ENCODE peak calls at places on chromosome 10, in ten cellular contexts. I is stimulated activated CD8-positive, alpha-beta memory T cell treated with anti-CD3 and anti-CD28 coated beads, Interleukin-7, amount 100 ng/mL, for 24 hours; E is AG04450; U is NCI-H460; H is GM18507; K is activated T-cell treated with anti-CD3 and anti-CD28 coated beads, Interleukin-2, amount 50 U/mL, for 1 hour; X is astrocyte; B is activated naive CD4-positive, alpha-beta T cell; P is NCI-H2107; W is stimulated activated CD4-positive, alpha-beta T cell treated with anti-CD3 and anti-CD28 coated beads, Interleukin-1b, Interleukin-23, amount 100 ng/mL, for 24 hours. D is an unnamed sample.

GRCh38 chr10:93680414-93681047 is 21.9 kb downstream of the FRA10AC1 start:
- DNase-seq in I (no peak), E (no peak), U (peak), H (no peak), K (no peak), X (peak), B (no peak), P (no peak), W (no peak), D (no peak)

GRCh38 chr10:86366033-86366901 is at the start of gene GRID1:
- DNase-seq in I (no peak), E (no peak), U (no peak), H (no peak), K (peak), X (no peak), B (no peak), P (no peak), W (no peak), D (peak)

GRCh38 chr10:13984647-13985155 is 346.0 kb downstream of the FRMD4A start:
- DNase-seq in I (no peak), E (peak), U (no peak), H (no peak), K (no peak), X (peak), B (no peak), P (no peak), W (no peak), D (peak)

GRCh38 chr10:6080417-6080973 is 8.3 kb upstream of the RBM17 start:
- DNase-seq in I (no peak), E (no peak), U (no peak), H (no peak), K (no peak), X (no peak), B (no peak), P (no peak), W (no peak), D (no peak)

GRCh38 chr10:18099420-18099819 is 40.8 kb upstream of the CACNB2 start:
- DNase-seq in I (no peak), E (no peak), U (no peak), H (no peak), K (no peak), X (peak), B (no peak), P (no peak), W (no peak), D (no peak)

GRCh38 chr10:11178606-11179221 is 161.0 kb downstream of the CELF2 start:
- DNase-seq in I (peak), E (no peak), U (no peak), H (peak), K (peak), X (peak), B (peak), P (no peak), W (peak), D (no peak)

GRCh38 chr10:26199841-26200240 is 16.7 kb upstream of the GAD2 start:
- DNase-seq in I (no peak), E (no peak), U (no peak), H (no peak), K (no peak), X (no peak), B (no peak), P (no peak), W (no peak), D (no peak)

GRCh38 chr10:70139997-70140250 is 6.6 kb downstream of the TYSND1 start:
- DNase-seq in I (no peak), E (no peak), U (no peak), H (no peak), K (no peak), X (no peak), B (no peak), P (no peak), W (no peak), D (no peak)

GRCh38 chr10:5942471-5942870 is 34.9 kb downstream of the IL15RA start:
- DNase-seq in I (no peak), E (no peak), U (no peak), H (no peak), K (no peak), X (no peak), B (no peak), P (no peak), W (no peak), D (no peak)

GRCh38 chr10:96025566-96025965 is 17.8 kb upstream of the CCNJ start:
- DNase-seq in I (no peak), E (no peak), U (peak), H (no peak), K (no peak), X (no peak), B (no peak), P (no peak), W (no peak), D (no peak)

GRCh38 chr10:114683162-114683561 is 25.1 kb upstream of the ABLIM1 start:
- DNase-seq in I (no peak), E (no peak), U (no peak), H (no peak), K (no peak), X (peak), B (no peak), P (no peak), W (no peak), D (no peak)

GRCh38 chr10:32125023-32125422 is 68.8 kb upstream of the KIF5B start:
- DNase-seq in I (no peak), E (no peak), U (no peak), H (no peak), K (no peak), X (no peak), B (no peak), P (no peak), W (no peak), D (no peak)

D was measured in T1000.